ENCODE peak calls at places on chromosome 2, in nine cellular contexts. One of them, this sample, is unnamed.

GRCh38 chr2:201127570-201127969 is 11.6 kb downstream of the CFLAR start:
- DNase-seq in GM23338: no peak
- DNase-seq in AG09309: peak
- DNase-seq in Caco-2: no peak
- DNase-seq in GM10248: no peak
- DNase-seq in DND-41: peak
- DNase-seq in neural crest cell: no peak
- DNase-seq in H7: no peak
- DNase-seq in activated T-cell treated with anti-CD3 and anti-CD28 coated beads, Interleukin-2, amount 50 U/mL, for 72 hours: peak
- DNase-seq in this sample: peak

GRCh38 chr2:95314964-95315611 is 17.9 kb downstream of the KCNIP3 start:
- DNase-seq in GM23338: peak
- DNase-seq in AG09309: no peak
- DNase-seq in Caco-2: peak
- DNase-seq in GM10248: peak
- DNase-seq in DND-41: no peak
- DNase-seq in neural crest cell: peak
- DNase-seq in H7: peak
- DNase-seq in activated T-cell treated with anti-CD3 and anti-CD28 coated beads, Interleukin-2, amount 50 U/mL, for 72 hours: no peak
- DNase-seq in this sample: no peak

GRCh38 chr2:200335657-200336056 is 29.2 kb downstream of the SPATS2L start:
- DNase-seq in GM23338: no peak
- DNase-seq in AG09309: no peak
- DNase-seq in Caco-2: no peak
- DNase-seq in GM10248: no peak
- DNase-seq in DND-41: no peak
- DNase-seq in neural crest cell: no peak
- DNase-seq in H7: no peak
- DNase-seq in activated T-cell treated with anti-CD3 and anti-CD28 coated beads, Interleukin-2, amount 50 U/mL, for 72 hours: no peak
- DNase-seq in this sample: no peak

GRCh38 chr2:6813573-6813972 is 52.1 kb downstream of the CMPK2 start:
- DNase-seq in GM23338: no peak
- DNase-seq in AG09309: no peak
- DNase-seq in Caco-2: no peak
- DNase-seq in GM10248: no peak
- DNase-seq in DND-41: no peak
- DNase-seq in neural crest cell: no peak
- DNase-seq in H7: no peak
- DNase-seq in activated T-cell treated with anti-CD3 and anti-CD28 coated beads, Interleukin-2, amount 50 U/mL, for 72 hours: no peak
- DNase-seq in this sample: no peak

GRCh38 chr2:39719317-39719716 is 53.6 kb downstream of the TMEM178A start:
- DNase-seq in GM23338: no peak
- DNase-seq in AG09309: no peak
- DNase-seq in Caco-2: no peak
- DNase-seq in GM10248: no peak
- DNase-seq in DND-41: no peak
- DNase-seq in neural crest cell: no peak
- DNase-seq in H7: no peak
- DNase-seq in activated T-cell treated with anti-CD3 and anti-CD28 coated beads, Interleukin-2, amount 50 U/mL, for 72 hours: no peak
- DNase-seq in this sample: no peak

GRCh38 chr2:168434164-168434563 is 21.9 kb upstream of the CERS6 start:
- DNase-seq in GM23338: no peak
- DNase-seq in AG09309: no peak
- DNase-seq in Caco-2: no peak
- DNase-seq in GM10248: no peak
- DNase-seq in DND-41: peak
- DNase-seq in neural crest cell: no peak
- DNase-seq in H7: no peak
- DNase-seq in activated T-cell treated with anti-CD3 and anti-CD28 coated beads, Interleukin-2, amount 50 U/mL, for 72 hours: no peak
- DNase-seq in this sample: no peak

GRCh38 chr2:55839182-55839819 is 84.3 kb downstream of the EFEMP1 start:
- DNase-seq in GM23338: peak
- DNase-seq in AG09309: no peak
- DNase-seq in Caco-2: peak
- DNase-seq in GM10248: no peak
- DNase-seq in DND-41: no peak
- DNase-seq in neural crest cell: no peak
- DNase-seq in H7: peak
- DNase-seq in activated T-cell treated with anti-CD3 and anti-CD28 coated beads, Interleukin-2, amount 50 U/mL, for 72 hours: no peak
- DNase-seq in this sample: no peak

GRCh38 chr2:101251844-101252407 is 760 bp upstream of the CNOT11 start:
- DNase-seq in GM23338: peak
- DNase-seq in AG09309: no peak
- DNase-seq in Caco-2: peak
- DNase-seq in GM10248: no peak
- DNase-seq in DND-41: peak
- DNase-seq in neural crest cell: no peak
- DNase-seq in H7: peak
- DNase-seq in activated T-cell treated with anti-CD3 and anti-CD28 coated beads, Interleukin-2, amount 50 U/mL, for 72 hours: no peak
- DNase-seq in this sample: peak